ENCODE peak calls at places on chromosomes 6 and 20, in seven cellular contexts. U is CD8-positive, alpha-beta T cell; F is fibroblast of mammary gland; S is esophagus squamous epithelium; I is PC-3; G is effector memory CD4-positive, alpha-beta T cell; E is cardiac muscle cell. J is an unnamed sample.

GRCh38 chr6:168049681-168050224 is 29.3 kb downstream of the FRMD1 start:
- DNase-seq in U (no peak), E (no peak), G (no peak), S (no peak), F (no peak), I (no peak), J (no peak)

GRCh38 chr20:41507851-41508250 is 110.3 kb downstream of the CHD6 start:
- DNase-seq in S (no peak), I (no peak), G (no peak), F (no peak), E (no peak), U (no peak), J (no peak)

GRCh38 chr6:135013211-135013610 is 41.4 kb downstream of the HBS1L start:
- DNase-seq in U (no peak), I (no peak), E (no peak), G (no peak), F (no peak), S (no peak), J (no peak)

GRCh38 chr6:157556671-157557430 is 175.9 kb downstream of the ZDHHC14 start:
- DNase-seq in E (no peak), S (no peak), G (no peak), I (no peak), F (no peak), U (no peak), J (no peak)

GRCh38 chr6:53115113-53115512 is 33.5 kb downstream of the GCM1 start:
- DNase-seq in F (no peak), E (no peak), I (no peak), G (no peak), U (no peak), S (no peak), J (no peak)

GRCh38 chr20:46994341-46994740 is 99.7 kb downstream of the EYA2 start:
- DNase-seq in U (no peak), G (no peak), F (no peak), E (no peak), I (no peak), S (no peak), J (no peak)

GRCh38 chr6:135163440-135163738 is 17.7 kb upstream of the MYB start:
- DNase-seq in F (no peak), G (peak), U (peak), I (no peak), E (no peak), S (no peak), J (no peak)

GRCh38 chr20:5914859-5915258 is 35.5 kb downstream of the TRMT6 start:
- DNase-seq in S (no peak), I (no peak), F (no peak), E (no peak), U (no peak), G (no peak), J (no peak)

GRCh38 chr20:48008850-48009535 is 223.7 kb upstream of the SULF2 start:
- DNase-seq in F (peak), I (no peak), S (no peak), G (no peak), E (peak), U (no peak), J (peak)

GRCh38 chr6:1639430-1639829 is 29.7 kb downstream of the FOXC1 start:
- DNase-seq in S (no peak), E (no peak), F (no peak), U (no peak), G (no peak), I (no peak), J (no peak)

GRCh38 chr6:82072771-82073170 is 174.8 kb downstream of the IBTK start:
- DNase-seq in E (no peak), F (peak), U (no peak), G (no peak), I (peak), S (no peak), J (peak)

GRCh38 chr6:2909718-2910117 is 6.6 kb upstream of the SERPINB9 start:
- DNase-seq in I (no peak), S (no peak), G (no peak), U (no peak), F (peak), E (no peak), J (no peak)

GRCh38 chr6:27650620-27651370 is 177.9 kb upstream of the ZNF184 start:
- DNase-seq in S (no peak), I (peak), F (peak), E (peak), U (no peak), G (no peak), J (peak)

GRCh38 chr6:91097316-91097878 is 510.5 kb upstream of the MAP3K7 start:
- DNase-seq in E (peak), U (no peak), I (no peak), G (no peak), F (no peak), S (no peak), J (peak)

GRCh38 chr6:38175786-38176185 is 356.3 kb downstream of the ZFAND3 start:
- DNase-seq in G (no peak), I (no peak), E (no peak), U (no peak), S (no peak), F (no peak), J (no peak)

GRCh38 chr20:38840053-38840893 is 34.8 kb downstream of the PPP1R16B start:
- DNase-seq in G (peak), I (no peak), S (no peak), U (no peak), E (peak), F (peak), J (peak)

GRCh38 chr20:21435576-21435975 is 38.2 kb upstream of the NKX2-4 start:
- DNase-seq in S (no peak), E (no peak), I (no peak), F (no peak), G (no peak), U (no peak), J (no peak)

GRCh38 chr6:56730663-56731529 is 88.2 kb upstream of the DST start:
- DNase-seq in G (no peak), E (peak), F (peak), S (no peak), I (peak), U (no peak), J (peak)

GRCh38 chr20:60510356-60510755 is 552.1 kb downstream of the CDH26 start:
- DNase-seq in S (no peak), U (no peak), F (no peak), E (no peak), G (no peak), I (no peak), J (no peak)

GRCh38 chr6:162337412-162337811 is 390.2 kb downstream of the PRKN start:
- DNase-seq in F (no peak), I (no peak), U (no peak), G (no peak), E (no peak), S (no peak), J (no peak)

GRCh38 chr6:164144316-164144715 is 729.8 kb downstream of the QKI start:
- DNase-seq in G (no peak), I (no peak), S (no peak), F (no peak), E (no peak), U (no peak), J (no peak)

GRCh38 chr20:32282461-32282860 is 5.0 kb downstream of the KIF3B start:
- DNase-seq in E (no peak), G (no peak), F (no peak), I (no peak), U (no peak), S (no peak), J (no peak)

GRCh38 chr6:137309078-137309762 is 90.0 kb upstream of the IFNGR1 start:
- DNase-seq in E (peak), S (no peak), F (peak), U (no peak), G (peak), I (peak), J (peak)

GRCh38 chr20:20547221-20547875 is 165.1 kb downstream of the RALGAPA2 start:
- DNase-seq in U (no peak), S (no peak), E (peak), F (peak), G (no peak), I (peak), J (peak)

GRCh38 chr6:18327621-18328548 is 59.3 kb upstream of the RNF144B start:
- DNase-seq in S (no peak), E (peak), G (no peak), F (no peak), I (no peak), U (no peak), J (peak)

DNA sequence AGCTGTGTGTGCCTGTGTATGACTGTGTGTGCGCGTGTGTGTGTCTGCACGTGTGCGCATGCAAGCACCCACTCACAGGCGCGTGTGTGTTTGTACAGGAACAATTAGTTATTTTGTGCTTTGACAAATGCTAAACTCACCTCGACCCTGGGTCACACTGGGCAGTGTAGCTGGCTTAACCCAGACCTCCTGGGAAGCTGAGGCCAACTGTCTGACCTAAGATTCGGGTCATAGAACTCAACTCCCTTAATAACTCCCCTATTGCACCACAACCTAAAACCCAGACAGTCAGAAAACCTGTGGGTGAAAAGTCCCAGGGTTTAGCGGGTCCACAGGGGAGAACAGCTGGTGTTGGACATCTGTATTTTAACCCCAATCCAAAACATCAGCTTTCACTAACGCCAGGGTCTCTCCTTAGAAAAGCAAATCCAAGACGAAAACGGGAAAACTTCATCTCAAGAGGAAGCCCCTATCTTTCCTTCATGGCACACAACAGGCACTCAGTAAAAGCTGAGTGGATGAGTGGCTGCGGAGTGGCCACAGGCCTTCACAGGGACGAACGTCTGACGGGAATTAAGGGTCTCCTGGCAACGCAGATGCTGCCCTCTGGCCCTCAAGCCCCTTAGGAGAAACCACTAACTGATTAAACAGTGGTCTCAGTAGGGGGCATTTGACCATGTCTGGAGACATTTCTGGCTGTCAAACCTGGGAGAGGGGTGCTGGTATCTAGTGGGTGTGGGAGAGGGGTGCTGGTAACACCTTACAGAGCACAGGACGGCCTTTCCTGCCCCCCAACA is 4.5 kb downstream of the PMEPA1 start:
- DNase-seq in U (no peak), G (no peak), S (no peak), F (no peak), I (no peak), E (no peak), J (no peak)
- H3K4me3 ChIP-seq in U (no peak), G (no peak), S (no peak), F (no peak), I (no peak), E (no peak), J (no peak)

GRCh38 chr6:28976677-28977076 is 28.4 kb downstream of the ZNF311 start:
- DNase-seq in S (no peak), F (no peak), G (no peak), E (no peak), I (no peak), U (no peak), J (no peak)
- H3K4me3 ChIP-seq in S (no peak), F (no peak), G (no peak), E (no peak), I (no peak), U (no peak), J (no peak)

DNA sequence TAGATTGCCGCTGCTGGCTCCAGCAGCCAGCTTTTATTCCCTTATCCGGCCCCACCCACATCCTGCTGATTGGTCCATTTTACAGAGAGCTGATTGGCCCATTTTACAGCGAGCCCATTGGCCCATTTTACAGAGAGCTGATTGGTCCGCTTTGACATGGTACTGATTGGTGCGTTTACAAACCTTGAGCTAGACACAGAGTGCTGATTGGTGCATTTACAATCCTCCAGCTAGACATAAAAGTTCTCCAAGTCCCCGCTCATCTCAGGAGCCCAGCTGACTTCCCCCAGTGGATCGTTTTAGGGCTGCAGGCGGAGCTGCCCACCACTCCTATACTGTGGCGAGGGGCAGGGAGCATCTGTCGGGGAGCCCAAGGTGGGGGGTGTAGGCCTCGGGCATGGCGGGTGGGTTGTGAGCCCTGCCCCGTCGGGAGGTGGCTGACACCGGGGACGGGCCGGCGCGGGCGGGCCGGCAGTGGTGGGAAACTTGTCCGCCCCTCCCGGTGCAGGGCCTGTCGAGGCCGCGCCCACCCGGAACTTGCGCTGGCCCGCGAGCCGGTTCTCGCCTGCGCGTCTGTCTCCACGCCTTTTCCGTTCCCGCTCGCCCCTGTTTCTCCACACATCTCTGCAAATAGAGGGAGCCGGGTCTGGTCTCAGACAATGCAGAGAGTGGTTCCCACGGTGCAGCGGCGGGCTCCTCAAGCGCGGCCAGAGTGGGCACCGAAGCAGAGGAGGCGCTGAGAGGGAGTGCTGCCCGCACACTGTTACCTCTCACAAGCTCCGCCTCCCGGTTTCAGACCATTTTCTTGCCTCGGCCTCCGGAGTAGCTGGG is 86.1 kb upstream of the STMND1 start:
- DNase-seq in U (peak), I (no peak), E (peak), F (no peak), S (no peak), G (no peak), J (peak)
- H3K4me3 ChIP-seq in U (peak), I (no peak), E (no peak), F (peak), S (peak), G (peak), J (peak)

GRCh38 chr20:16674243-16674642 is 55.6 kb upstream of the SNRPB2 start:
- DNase-seq in F (no peak), G (no peak), U (no peak), E (no peak), S (no peak), I (no peak), J (no peak)

GRCh38 chr20:16672299-16672698 is 57.5 kb upstream of the SNRPB2 start:
- DNase-seq in G (no peak), F (no peak), S (no peak), U (no peak), I (no peak), E (no peak), J (no peak)

GRCh38 chr20:16675165-16675564 is 54.7 kb upstream of the SNRPB2 start:
- DNase-seq in F (no peak), U (no peak), G (no peak), S (no peak), E (no peak), I (no peak), J (no peak)

GRCh38 chr20:16671753-16672152 is 58.1 kb upstream of the SNRPB2 start:
- DNase-seq in U (no peak), E (no peak), S (no peak), I (no peak), F (no peak), G (no peak), J (no peak)

DNA sequence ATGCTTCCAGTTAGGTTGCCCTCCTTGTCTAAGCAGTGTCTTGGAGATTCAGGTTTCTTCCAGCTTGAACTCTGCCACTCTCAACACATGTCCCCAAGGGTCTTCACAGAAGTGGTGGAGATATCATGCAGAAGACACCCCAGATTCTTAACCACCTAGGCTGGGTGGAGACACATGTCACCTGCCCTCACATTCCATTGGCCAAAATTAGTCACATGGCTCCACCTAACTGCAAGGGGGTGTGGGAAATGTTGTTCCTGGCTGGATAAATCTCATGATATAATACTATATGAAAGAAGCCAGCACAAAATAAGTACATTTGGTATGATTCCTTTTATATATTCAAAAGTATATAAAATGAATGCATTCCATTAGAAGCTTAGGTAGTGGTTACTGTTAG is 52.9 kb upstream of the SNRPB2 start:
- DNase-seq in E (no peak), U (no peak), I (no peak), S (no peak), F (no peak), G (no peak), J (no peak)
- H3K4me3 ChIP-seq in E (no peak), U (no peak), I (no peak), S (no peak), F (no peak), G (no peak), J (no peak)

GRCh38 chr6:31168606-31169005 is 1.9 kb downstream of the POU5F1 start:
- DNase-seq in U (no peak), S (no peak), F (no peak), G (no peak), E (no peak), I (no peak), J (no peak)
- H3K4me3 ChIP-seq in U (no peak), S (no peak), F (no peak), G (no peak), E (no peak), I (no peak), J (no peak)

GRCh38 chr6:141326925-141327324 is 805.8 kb upstream of the GJE1 start:
- DNase-seq in G (no peak), F (no peak), S (no peak), E (peak), U (no peak), I (no peak), J (no peak)
- H3K4me3 ChIP-seq in G (peak), F (peak), S (peak), E (no peak), U (no peak), I (peak), J (peak)

GRCh38 chr6:140602843-140603242 is 1228.4 kb upstream of the CITED2 start:
- DNase-seq in F (peak), E (no peak), S (no peak), I (no peak), U (no peak), G (no peak), J (no peak)
- H3K4me3 ChIP-seq in F (no peak), E (no peak), S (no peak), I (no peak), U (no peak), G (no peak), J (no peak)